ENCODE peak calls at places on chromosomes 2 and 18, in nine cellular contexts. N, K, W, E, F, H, Z, Q and Y are unnamed samples. For H3K4me1, the result is how much of the 10 kb centered on the place peaks cover.

GRCh38 chr2:170202437-170202836 is 24.5 kb downstream of the MYO3B start:
- DNase-seq in E (no peak), K (no peak), Z (no peak), W (no peak), H (no peak), N (no peak), F (no peak), Q (no peak), Y (no peak)

GRCh38 chr2:26035110-26035728 is 1.3 kb downstream of the RAB10 start:
- DNase-seq in Q (no peak), F (no peak), K (no peak), H (peak), N (no peak), Z (no peak), E (no peak), W (no peak), Y (no peak)

GRCh38 chr2:203758841-203759691 is 52.6 kb downstream of the CD28 start:
- DNase-seq in W (no peak), E (no peak), K (no peak), N (no peak), Z (no peak), Q (no peak), H (peak), F (no peak), Y (no peak)

GRCh38 chr2:2112416-2113131 is 218.5 kb downstream of the MYT1L start:
- DNase-seq in Z (no peak), E (no peak), H (no peak), W (no peak), N (no peak), F (no peak), Q (no peak), K (no peak), Y (no peak)

GRCh38 chr18:74896390-74896991 is 298.8 kb downstream of the ZNF407 start:
- DNase-seq in E (peak), K (no peak), N (no peak), Z (peak), H (peak), F (no peak), W (peak), Q (peak), Y (peak)

GRCh38 chr18:73696171-73696570 is 451.5 kb downstream of the FBXO15 start:
- DNase-seq in F (no peak), Z (no peak), N (no peak), Q (no peak), E (no peak), K (no peak), H (no peak), W (no peak), Y (no peak)

GRCh38 chr18:28382215-28382879 is 205.4 kb upstream of the CDH2 start:
- DNase-seq in Z (no peak), W (no peak), F (no peak), E (no peak), N (no peak), K (no peak), H (no peak), Q (no peak), Y (no peak)

GRCh38 chr2:98927059-98927458 is 9.0 kb downstream of the CRACDL start:
- DNase-seq in Q (no peak), F (no peak), K (no peak), E (no peak), Z (no peak), N (no peak), W (no peak), H (no peak), Y (no peak)

GRCh38 chr2:196172976-196173375 is 1.6 kb upstream of the STK17B start:
- DNase-seq in E (no peak), W (no peak), F (no peak), K (no peak), H (no peak), Q (no peak), Z (no peak), N (no peak), Y (no peak)
- H3K4me1 ChIP-seq in E (under half), W (under half), F (under half), K (under half), H (under half), Q (half or more), Z (under half), N (under half), Y (under half)

DNA sequence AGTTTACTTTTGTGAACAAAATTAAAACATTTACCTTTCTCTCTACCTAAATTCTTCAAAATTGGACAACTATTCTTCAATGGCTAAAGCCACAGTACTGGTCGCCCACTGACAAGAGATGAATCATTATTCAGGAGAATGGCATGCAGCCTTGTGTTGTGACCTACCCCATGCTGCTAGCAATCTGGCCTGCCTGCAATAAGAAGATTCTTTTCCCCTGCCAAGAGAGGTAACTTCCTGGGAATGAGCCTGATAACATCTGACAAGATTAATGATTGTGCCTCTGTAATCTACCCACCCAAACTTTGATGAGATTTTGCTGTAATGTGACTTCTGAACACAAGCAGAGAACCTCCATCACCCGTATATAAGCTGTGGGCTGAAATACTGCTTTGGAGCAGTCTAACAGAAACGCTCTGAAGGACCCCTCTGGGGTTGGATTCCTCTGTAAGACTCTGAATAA is 47.0 kb upstream of the ST3GAL5 start:
- DNase-seq in Z (peak), W (no peak), K (no peak), N (no peak), E (peak), Q (no peak), H (peak), F (no peak), Y (no peak)
- H3K4me1 ChIP-seq in Z (under half), W (under half), K (under half), N (under half), E (under half), Q (under half), H (under half), F (under half), Y (under half)

GRCh38 chr18:10404148-10404547 is 50.3 kb upstream of the APCDD1 start:
- DNase-seq in F (no peak), E (no peak), N (no peak), H (no peak), K (no peak), Q (no peak), Z (no peak), W (no peak), Y (no peak)
- H3K4me1 ChIP-seq in F (under half), E (under half), N (under half), H (under half), K (under half), Q (under half), Z (under half), W (under half), Y (under half)

DNA sequence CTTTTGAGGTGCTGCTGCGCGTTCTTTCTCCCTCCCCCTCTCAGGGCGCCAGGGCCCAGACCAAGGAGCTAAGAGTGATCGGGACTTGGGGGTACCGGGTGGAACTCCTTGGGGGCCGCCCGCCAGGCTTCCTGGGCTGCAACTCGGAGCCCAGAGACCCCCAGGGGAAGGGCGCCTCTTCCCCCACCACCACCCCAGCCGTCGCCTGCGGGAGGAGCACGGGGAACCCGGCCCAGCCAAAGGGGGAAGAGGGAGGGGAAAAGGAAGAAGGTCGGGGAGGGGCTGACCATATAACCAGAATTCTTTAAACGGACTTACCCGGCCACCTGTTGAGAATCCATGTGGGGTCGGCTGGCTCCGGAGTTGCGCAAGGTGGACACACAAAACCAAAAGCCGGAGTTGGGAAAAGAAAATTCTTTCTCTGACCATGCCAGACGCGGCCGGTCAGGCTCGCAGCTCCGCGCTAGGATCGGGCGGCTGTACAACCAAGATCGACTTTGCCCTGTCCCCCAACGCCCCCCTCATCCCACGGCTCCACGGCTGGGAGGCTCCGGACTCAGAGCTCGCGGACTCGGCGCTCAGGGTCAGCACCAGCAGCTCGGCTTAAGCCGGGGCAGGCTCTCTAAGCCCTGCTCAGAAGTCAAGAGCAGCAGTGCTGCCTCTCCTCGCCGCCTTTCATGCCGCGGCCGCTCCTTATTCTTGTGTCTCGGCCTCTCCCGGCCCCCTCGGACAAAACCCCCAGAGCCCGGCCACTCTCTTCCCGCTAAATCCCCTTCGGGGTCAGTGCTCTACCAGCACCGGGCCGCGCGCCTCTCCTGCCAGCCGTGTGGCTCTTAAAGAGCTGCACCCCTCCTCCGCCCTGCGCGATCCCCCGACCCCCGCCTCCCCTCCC is 6.3 kb upstream of the SIX3 start:
- DNase-seq in K (peak), F (no peak), Z (peak), Q (no peak), E (no peak), W (no peak), H (peak), N (no peak), Y (no peak)
- H3K4me1 ChIP-seq in K (under half), F (under half), Z (half or more), Q (under half), E (under half), W (half or more), H (under half), N (under half), Y (under half)

DNA sequence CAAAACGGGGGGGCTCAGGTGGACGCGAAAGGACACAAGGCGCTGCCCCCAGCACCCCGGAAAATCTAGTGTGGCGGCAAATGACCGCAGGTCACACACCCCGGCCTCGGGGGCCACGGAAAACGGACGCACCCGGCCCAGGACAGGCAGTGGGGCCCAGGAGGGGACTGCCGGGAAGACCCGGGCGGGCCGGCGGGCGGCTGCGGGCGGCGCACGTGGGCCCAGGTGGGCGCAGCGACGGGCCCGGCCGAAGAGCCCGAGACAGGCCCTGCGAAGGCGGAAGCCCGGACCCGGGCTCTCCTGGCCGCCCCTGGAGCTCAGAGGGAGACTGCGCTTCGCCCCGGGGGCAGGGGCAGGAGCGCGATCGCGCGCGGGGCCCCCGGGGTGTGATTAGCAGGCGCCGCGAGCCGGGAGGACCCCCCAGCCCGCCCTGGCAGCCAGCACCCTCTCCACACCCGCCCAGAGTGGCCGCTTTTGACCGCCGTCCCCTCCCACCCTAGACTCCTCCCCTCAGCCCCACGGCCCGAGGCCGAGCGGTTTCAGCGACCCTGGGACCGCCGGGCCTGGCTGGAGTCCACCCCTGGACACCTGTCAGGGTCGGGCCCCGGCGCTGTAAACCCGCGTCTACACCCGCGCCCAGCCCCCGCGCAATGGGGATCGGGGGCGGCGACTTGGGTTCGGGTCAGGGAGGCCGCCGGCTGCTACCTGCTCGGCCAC is 773 bp downstream of the MBP start:
- DNase-seq in Z (peak), E (no peak), N (peak), K (peak), H (peak), W (peak), F (no peak), Q (no peak), Y (peak)
- H3K4me1 ChIP-seq in Z (under half), E (half or more), N (under half), K (under half), H (under half), W (under half), F (under half), Q (under half), Y (under half)

GRCh38 chr2:43136011-43136799 is 90.2 kb downstream of the ZFP36L2 start:
- DNase-seq in K (no peak), E (no peak), W (no peak), H (no peak), Z (no peak), N (no peak), F (no peak), Q (no peak), Y (no peak)
- H3K4me1 ChIP-seq in K (under half), E (under half), W (under half), H (under half), Z (under half), N (under half), F (under half), Q (half or more), Y (under half)